ENCODE peak calls at places on chromosome 13, in six cellular contexts. M is GM12878, C is GM23338, F is upper lobe of left lung, Y is suprapubic skin, Z is HL-60. S is an unnamed sample.

GRCh38 chr13:30877335-30877734 is 28.7 kb upstream of the MEDAG start:
- DNase-seq in M (no peak), Z (no peak), C (no peak), Y (no peak), F (no peak), S (no peak)

GRCh38 chr13:91313103-91313502 is 34.4 kb upstream of the MIR17HG start:
- DNase-seq in C (peak), F (no peak), Z (no peak), Y (no peak), M (no peak), S (no peak)

GRCh38 chr13:32840840-32841713 is 175.1 kb upstream of the KL start:
- DNase-seq in Z (no peak), C (no peak), F (no peak), Y (no peak), M (peak), S (peak)

GRCh38 chr13:67943116-67943515 is 713.0 kb upstream of the PCDH9 start:
- DNase-seq in Y (no peak), C (no peak), M (no peak), F (no peak), Z (no peak), S (no peak)

GRCh38 chr13:97243915-97244820 is 22.0 kb downstream of the MBNL2 start:
- DNase-seq in C (no peak), Y (no peak), F (no peak), Z (no peak), M (no peak), S (no peak)

GRCh38 chr13:33289966-33290365 is 4.4 kb upstream of the STARD13 start:
- DNase-seq in Y (no peak), C (no peak), M (no peak), F (no peak), Z (no peak), S (no peak)

GRCh38 chr13:76225815-76226489 is 589.8 kb downstream of the LMO7 start:
- DNase-seq in Y (no peak), C (peak), M (no peak), Z (no peak), F (no peak), S (no peak)

GRCh38 chr13:36421447-36421846 is 10.8 kb upstream of the CCNA1 start:
- DNase-seq in Z (peak), F (no peak), M (no peak), C (no peak), Y (no peak), S (no peak)

GRCh38 chr13:26531751-26532150 is 25.7 kb upstream of the WASF3 start:
- DNase-seq in M (no peak), F (no peak), C (no peak), Z (no peak), Y (no peak), S (no peak)

GRCh38 chr13:51275101-51275500 is 52.9 kb downstream of the FAM124A start:
- DNase-seq in M (no peak), C (no peak), Y (no peak), Z (no peak), F (no peak), S (no peak)

GRCh38 chr13:40057228-40057627 is 401.8 kb downstream of the COG6 start:
- DNase-seq in C (no peak), M (no peak), Z (no peak), Y (no peak), F (no peak), S (no peak)

GRCh38 chr13:45448965-45449559 is 15.7 kb upstream of the COG3 start:
- DNase-seq in Z (no peak), M (no peak), F (no peak), Y (no peak), C (no peak), S (no peak)

GRCh38 chr13:60402022-60402421 is 5.0 kb downstream of the TDRD3 start:
- DNase-seq in C (no peak), Y (no peak), Z (no peak), F (no peak), M (no peak), S (no peak)

GRCh38 chr13:60061737-60062136 is 102.0 kb downstream of the DIAPH3 start:
- DNase-seq in C (peak), Z (no peak), M (no peak), F (no peak), Y (no peak), S (no peak)

GRCh38 chr13:72839831-72840426 is 58.0 kb downstream of the PIBF1 start:
- DNase-seq in Z (peak), M (peak), C (peak), Y (no peak), F (peak), S (no peak)

GRCh38 chr13:27252467-27252866 is 1.1 kb downstream of the RPL21 start:
- DNase-seq in Z (no peak), F (no peak), C (no peak), Y (no peak), M (no peak), S (no peak)

GRCh38 chr13:68369739-68370138 is 1139.6 kb upstream of the PCDH9 start:
- DNase-seq in C (peak), F (no peak), Z (no peak), M (no peak), Y (no peak), S (no peak)

GRCh38 chr13:75836441-75836840 is 200.3 kb downstream of the LMO7 start:
- DNase-seq in Z (no peak), M (no peak), Y (no peak), F (peak), C (peak), S (no peak)

GRCh38 chr13:50283017-50283416 is 267.8 kb downstream of the KCNRG start:
- DNase-seq in Y (no peak), Z (no peak), C (no peak), M (no peak), F (no peak), S (no peak)

GRCh38 chr13:108662528-108662927 is 33.1 kb downstream of the MYO16 start:
- DNase-seq in M (no peak), Z (no peak), C (peak), Y (no peak), F (no peak), S (no peak)

GRCh38 chr13:43246382-43246781 is 223.0 kb downstream of the DNAJC15 start:
- DNase-seq in C (no peak), M (no peak), Z (no peak), F (no peak), Y (no peak), S (no peak)

GRCh38 chr13:82356667-82357066 is 1525.6 kb downstream of the SLITRK1 start:
- DNase-seq in M (no peak), F (no peak), Y (no peak), C (peak), Z (no peak), S (no peak)

GRCh38 chr13:29905845-29906244 is 55.4 kb upstream of the UBL3 start:
- DNase-seq in F (peak), M (no peak), Y (no peak), Z (peak), C (no peak), S (no peak)

GRCh38 chr13:49690133-49690989 is 925 bp downstream of the EBPL start:
- DNase-seq in C (no peak), M (no peak), F (no peak), Y (no peak), Z (peak), S (no peak)

GRCh38 chr13:113064534-113065405 is 40.8 kb upstream of the F7 start:
- DNase-seq in Z (no peak), Y (no peak), C (no peak), F (no peak), M (no peak), S (no peak)
- TF ChIP-seq POLR2AphosphoS5 in Z (no peak), Y (no peak), C (no peak), F (no peak), M (no peak), S (no peak)

GRCh38 chr13:98541701-98542203 is 35.2 kb downstream of the STK24 start:
- DNase-seq in C (no peak), M (no peak), F (no peak), Y (no peak), Z (no peak), S (no peak)

GRCh38 chr13:98542568-98543379 is 34.1 kb downstream of the STK24 start:
- DNase-seq in C (no peak), M (no peak), Y (no peak), Z (peak), F (no peak), S (no peak)

GRCh38 chr13:98541211-98541610 is 35.7 kb downstream of the STK24 start:
- DNase-seq in Y (no peak), F (no peak), C (no peak), M (no peak), Z (no peak), S (no peak)

GRCh38 chr13:98544105-98544710 is 32.7 kb downstream of the STK24 start:
- DNase-seq in F (no peak), Y (no peak), C (no peak), Z (no peak), M (no peak), S (no peak)

DNA sequence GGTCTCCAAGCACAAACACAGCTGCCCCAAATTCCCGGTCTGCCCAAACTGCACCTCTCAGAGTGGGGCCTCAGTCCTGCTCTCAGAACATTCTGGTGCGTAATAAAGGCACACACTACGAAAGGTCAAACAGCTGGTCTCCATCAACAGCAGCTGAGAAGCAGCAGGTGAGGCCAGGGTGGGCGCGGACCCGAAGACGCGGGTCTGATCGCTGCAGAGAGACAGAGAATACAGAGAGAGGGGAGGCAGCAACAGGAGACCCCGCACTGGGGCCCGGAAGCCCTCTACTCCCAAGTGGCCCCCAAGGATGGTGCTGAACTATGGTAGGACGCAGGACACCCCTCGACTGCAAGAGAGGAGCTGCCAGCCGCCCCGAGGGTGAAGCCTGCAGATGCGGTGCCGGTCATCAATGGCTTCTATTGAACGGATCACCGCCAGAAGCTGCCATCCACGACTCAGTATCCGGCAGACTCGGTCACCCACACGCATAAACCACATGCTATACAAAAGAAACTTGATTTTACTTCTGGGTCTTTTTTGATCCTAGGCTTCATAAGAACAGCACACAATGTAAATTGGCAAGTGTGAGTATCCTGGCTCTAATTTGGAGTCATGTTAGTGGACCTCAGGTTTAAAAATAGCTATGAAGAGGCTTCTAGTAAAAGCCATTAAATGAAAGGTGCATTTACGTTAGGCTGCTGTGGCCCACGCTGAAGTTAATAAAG is 33.4 kb downstream of the STK24 start:
- DNase-seq in F (no peak), Z (no peak), C (no peak), Y (no peak), M (no peak), S (no peak)
- TF ChIP-seq POLR2AphosphoS5 in F (no peak), Z (no peak), C (no peak), Y (no peak), M (no peak), S (no peak)

DNA sequence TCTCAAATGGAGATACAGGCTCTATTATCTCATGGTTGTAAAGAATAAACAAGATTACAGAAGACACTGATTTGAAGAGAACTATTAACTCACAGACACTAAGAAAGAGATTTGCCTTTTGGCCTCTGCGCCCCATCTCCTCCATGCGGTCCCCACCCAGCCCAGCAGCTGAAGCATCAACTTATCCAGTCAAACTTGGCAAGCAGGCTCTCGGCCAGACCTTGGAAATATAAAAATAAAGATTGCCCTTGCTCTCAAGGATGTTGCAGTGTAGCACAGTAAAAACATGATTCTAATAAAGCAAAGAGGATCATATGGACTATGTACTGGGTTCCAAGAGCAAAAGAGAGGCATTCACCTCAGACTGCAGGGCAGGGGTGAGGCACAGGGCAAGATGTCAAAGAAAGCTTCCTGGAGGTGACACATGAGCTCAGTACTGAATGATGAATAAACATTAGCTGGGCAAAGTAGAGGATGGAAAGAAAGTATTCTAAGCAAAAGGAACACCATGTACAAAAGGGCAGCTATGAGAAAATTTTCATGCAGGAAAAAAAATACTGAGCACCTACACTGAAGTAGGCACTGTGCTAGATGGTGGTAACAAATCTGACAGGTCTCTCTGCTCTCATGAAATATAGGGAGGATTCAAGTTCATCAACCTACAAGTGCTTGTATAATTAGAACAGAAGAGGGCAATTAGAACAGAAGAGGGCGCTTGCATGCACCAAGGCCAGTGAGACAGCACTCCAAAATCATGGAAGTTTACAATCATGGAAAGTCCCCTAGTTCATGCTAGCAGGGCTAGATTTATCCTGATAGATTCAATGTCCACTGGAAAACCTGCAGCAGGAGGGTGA is 85.0 kb downstream of the SACS start:
- DNase-seq in C (peak), M (no peak), F (no peak), Z (no peak), Y (no peak), S (no peak)
- TF ChIP-seq POLR2AphosphoS5 in C (no peak), M (no peak), F (no peak), Z (no peak), Y (no peak), S (no peak)

GRCh38 chr13:110801044-110801443 is 87.5 kb downstream of the ING1 start:
- DNase-seq in Z (no peak), C (no peak), M (no peak), F (no peak), Y (no peak), S (no peak)

GRCh38 chr13:110794209-110794608 is 80.7 kb downstream of the ING1 start:
- DNase-seq in Z (no peak), M (no peak), Y (no peak), C (no peak), F (no peak), S (no peak)

GRCh38 chr13:110797230-110797877 is 83.9 kb downstream of the ING1 start:
- DNase-seq in Y (no peak), C (peak), F (no peak), Z (no peak), M (no peak), S (no peak)

GRCh38 chr13:110798595-110798994 is 85.1 kb downstream of the ING1 start:
- DNase-seq in Z (no peak), C (no peak), F (no peak), M (no peak), Y (no peak), S (no peak)

GRCh38 chr13:110799246-110800236 is 86.0 kb downstream of the ING1 start:
- DNase-seq in F (no peak), C (no peak), M (no peak), Z (peak), Y (peak), S (no peak)
- TF ChIP-seq POLR2AphosphoS5 in F (peak), C (no peak), M (no peak), Z (no peak), Y (no peak), S (no peak)

GRCh38 chr13:114065141-114065925 is 67.1 kb downstream of the RASA3 start:
- DNase-seq in Z (peak), C (peak), M (no peak), F (peak), Y (peak), S (peak)
- TF ChIP-seq POLR2AphosphoS5 in Z (peak), C (no peak), M (no peak), F (peak), Y (peak), S (peak)

GRCh38 chr13:110265682-110266430 is 41.1 kb downstream of the COL4A1 start:
- DNase-seq in F (no peak), C (no peak), Y (no peak), Z (no peak), M (no peak), S (no peak)

GRCh38 chr13:110263906-110264305 is 43.1 kb downstream of the COL4A1 start:
- DNase-seq in Z (no peak), C (no peak), F (no peak), Y (no peak), M (no peak), S (no peak)

GRCh38 chr13:110264685-110265275 is 42.2 kb downstream of the COL4A1 start:
- DNase-seq in Z (no peak), F (no peak), C (no peak), Y (no peak), M (no peak), S (no peak)

GRCh38 chr13:110266431-110266809 is 40.5 kb downstream of the COL4A1 start:
- DNase-seq in C (no peak), Y (no peak), M (no peak), Z (no peak), F (no peak), S (no peak)

DNA sequence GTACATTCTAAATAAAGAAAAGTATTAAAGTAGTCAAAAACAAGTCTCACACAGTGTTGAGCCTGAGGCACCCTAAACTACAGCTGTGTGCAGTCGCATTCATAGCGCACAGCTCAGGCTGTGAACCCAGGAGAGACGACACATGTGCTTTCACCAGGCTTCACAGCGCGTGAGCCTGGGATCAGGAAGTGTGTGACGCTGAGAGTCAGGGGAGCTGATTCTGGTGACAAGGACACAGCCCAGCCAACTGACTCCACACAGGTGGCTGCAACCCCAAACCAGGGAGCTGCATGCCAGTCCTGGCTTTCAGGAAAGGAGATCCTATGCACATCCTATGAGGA is 41.6 kb downstream of the COL4A1 start:
- DNase-seq in C (no peak), F (no peak), M (no peak), Z (no peak), Y (no peak), S (no peak)
- TF ChIP-seq POLR2AphosphoS5 in C (no peak), F (no peak), M (no peak), Z (no peak), Y (no peak), S (no peak)